ENCODE peak calls at places on chromosomes 2 and 18, in six cellular contexts. R is ovary, P is prostate gland, T is suprapubic skin, D is OCI-LY7, N is PC-3. O is an unnamed sample.
A peak's percentile ranks its signal among the peaks of the same experiment; 100 is the strongest.

GRCh38 chr2:144162652-144163051 is 357.3 kb downstream of the ZEB2 start:
- DNase-seq in R (no peak), P (peak; percentile 6), T (no peak), D (peak; percentile 65), N (peak; percentile 64), O (peak; percentile 32)

GRCh38 chr2:105760191-105760590 is 15.5 kb downstream of the NCK2 start:
- DNase-seq in R (no peak), P (no peak), T (no peak), D (no peak), N (no peak), O (no peak)

GRCh38 chr18:28087173-28087563 is 89.8 kb downstream of the CDH2 start:
- DNase-seq in R (no peak), P (peak; percentile 39), T (no peak), D (no peak), N (no peak), O (no peak)

GRCh38 chr18:3720818-3721545 is 271.0 kb downstream of the TGIF1 start:
- DNase-seq in R (no peak), P (no peak), T (no peak), D (peak; percentile 40), N (no peak), O (no peak)

GRCh38 chr2:174248187-174248997 is at the start of gene OLA1:
- DNase-seq in R (peak; percentile 94), P (peak; percentile 92), T (peak; percentile 96), D (peak; percentile 95), N (peak; percentile 96), O (peak; percentile 95)

GRCh38 chr2:236938126-236938525 is 147.6 kb upstream of the COPS8 start:
- DNase-seq in R (no peak), P (no peak), T (no peak), D (no peak), N (no peak), O (peak; percentile 18)

GRCh38 chr2:192500550-192501200 is 305.9 kb upstream of the TMEFF2 start:
- DNase-seq in R (no peak), P (peak; percentile 21), T (no peak), D (no peak), N (peak; percentile 90), O (no peak)

GRCh38 chr2:11102956-11103860 is 52.1 kb upstream of the SLC66A3 start:
- DNase-seq in R (no peak), P (no peak), T (peak; percentile 62), D (no peak), N (no peak), O (no peak)

GRCh38 chr2:110718990-110719389 is 13.4 kb upstream of the ACOXL start:
- DNase-seq in R (no peak), P (no peak), T (no peak), D (no peak), N (no peak), O (no peak)

GRCh38 chr2:20065885-20066602 is 14.6 kb upstream of the LAPTM4A start:
- DNase-seq in R (peak; percentile 53), P (peak; percentile 48), T (no peak), D (no peak), N (peak; percentile 96), O (peak; percentile 76)

GRCh38 chr2:33859791-33860461 is 260.8 kb upstream of the FAM98A start:
- DNase-seq in R (peak; percentile 43), P (no peak), T (no peak), D (no peak), N (no peak), O (no peak)

GRCh38 chr2:28628506-28628905 is 123.1 kb upstream of the PPP1CB start:
- DNase-seq in R (peak; percentile 39), P (no peak), T (no peak), D (no peak), N (no peak), O (no peak)

GRCh38 chr18:2856499-2856898 is 9.7 kb downstream of the EMILIN2 start:
- DNase-seq in R (no peak), P (no peak), T (peak; percentile 15), D (no peak), N (no peak), O (no peak)

GRCh38 chr2:161436411-161436810 is 20.3 kb downstream of the TBR1 start:
- DNase-seq in R (no peak), P (no peak), T (no peak), D (no peak), N (peak; percentile 84), O (no peak)

GRCh38 chr18:2845175-2845574 is 1.6 kb upstream of the EMILIN2 start:
- DNase-seq in R (no peak), P (no peak), T (no peak), D (no peak), N (no peak), O (no peak)

GRCh38 chr2:200577000-200577399 is 8.8 kb upstream of the AOX1 start:
- DNase-seq in R (no peak), P (no peak), T (no peak), D (no peak), N (no peak), O (no peak)

GRCh38 chr2:1186405-1186804 is 226.9 kb upstream of the TPO start:
- DNase-seq in R (no peak), P (no peak), T (no peak), D (no peak), N (no peak), O (no peak)

GRCh38 chr18:59606193-59607175 is 90.7 kb downstream of the CCBE1 start:
- DNase-seq in R (no peak), P (no peak), T (no peak), D (no peak), N (no peak), O (no peak)

GRCh38 chr2:96321230-96322103 is 3.6 kb upstream of the ITPRIPL1 start:
- DNase-seq in R (peak; percentile 44), P (no peak), T (no peak), D (peak; percentile 93), N (peak; percentile 25), O (peak; percentile 56)

GRCh38 chr2:139067874-139068273 is 287.7 kb upstream of the NXPH2 start:
- DNase-seq in R (no peak), P (no peak), T (no peak), D (no peak), N (peak; percentile 65), O (no peak)

GRCh38 chr2:70420740-70421139 is 118.9 kb upstream of the FAM136A start:
- DNase-seq in R (no peak), P (no peak), T (no peak), D (no peak), N (no peak), O (no peak)

GRCh38 chr2:44598330-44598729 is 236.6 kb downstream of the CAMKMT start:
- DNase-seq in R (no peak), P (no peak), T (no peak), D (no peak), N (no peak), O (no peak)

GRCh38 chr2:162297925-162298552 is 20.4 kb downstream of the IFIH1 start:
- DNase-seq in R (no peak), P (peak; percentile 76), T (no peak), D (peak; percentile 71), N (peak; percentile 92), O (peak; percentile 85)

DNA sequence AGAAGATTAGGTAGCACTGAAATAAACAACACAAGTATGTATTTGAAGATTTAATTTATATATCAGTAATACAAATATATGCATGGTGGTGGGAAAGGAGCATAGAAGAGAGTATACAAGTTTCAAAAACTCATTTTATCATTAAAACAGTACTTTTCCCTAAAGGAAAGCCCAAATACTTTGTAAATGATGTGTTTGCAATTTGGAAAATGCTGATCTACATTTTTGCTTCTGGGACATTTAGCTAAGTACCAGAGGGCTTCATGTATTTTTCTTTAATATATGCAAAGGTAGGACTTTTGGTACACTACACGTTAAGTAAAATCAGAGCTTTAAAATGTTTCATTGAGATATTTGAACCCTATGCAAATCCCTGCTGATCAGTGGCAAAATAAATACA is 1624.2 kb downstream of the SUCLG1 start:
- DNase-seq in R (no peak), P (no peak), T (no peak), D (no peak), N (no peak), O (no peak)
- H3K9me3 ChIP-seq in R (no peaks in the 10 kb centered on the region), P (no peaks in the 10 kb centered on the region), T (no peaks in the 10 kb centered on the region), D (no peaks in the 10 kb centered on the region), N (no peaks in the 10 kb centered on the region), O (no peaks in the 10 kb centered on the region)

DNA sequence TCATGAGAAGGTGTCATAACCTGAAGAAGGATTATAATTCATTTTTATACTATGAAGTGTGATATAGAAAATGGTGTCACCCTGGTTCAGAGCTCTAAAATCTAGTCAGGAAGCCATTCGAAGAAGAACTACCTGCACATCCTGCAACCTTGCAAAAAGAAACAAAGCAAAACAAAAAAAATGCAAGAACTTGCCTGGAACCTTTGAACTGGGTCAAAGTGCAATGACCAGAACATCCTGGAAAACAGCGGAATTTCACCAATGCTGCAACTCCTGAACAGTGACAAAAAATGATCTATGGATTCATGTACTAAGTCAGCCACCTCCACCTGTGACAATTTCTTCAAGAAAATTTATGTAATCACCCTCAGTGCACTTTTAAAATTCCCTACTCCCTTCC is 1083.3 kb upstream of the GYPC start:
- DNase-seq in R (no peak), P (no peak), T (no peak), D (no peak), N (no peak), O (no peak)
- H3K9me3 ChIP-seq in R (no peaks in the 10 kb centered on the region), P (no peaks in the 10 kb centered on the region), T (no peaks in the 10 kb centered on the region), D (no peaks in the 10 kb centered on the region), N (no peaks in the 10 kb centered on the region), O (no peaks in the 10 kb centered on the region)

GRCh38 chr2:220786216-220786615 is 785.9 kb downstream of the EPHA4 start:
- DNase-seq in R (no peak), P (peak; percentile 4), T (no peak), D (no peak), N (no peak), O (no peak)

GRCh38 chr2:220785181-220785580 is 786.9 kb downstream of the EPHA4 start:
- DNase-seq in R (no peak), P (no peak), T (no peak), D (no peak), N (peak; percentile 20), O (no peak)

GRCh38 chr2:220795705-220796104 is 776.4 kb downstream of the EPHA4 start:
- DNase-seq in R (no peak), P (no peak), T (no peak), D (no peak), N (no peak), O (no peak)

GRCh38 chr2:220787251-220787650 is 784.9 kb downstream of the EPHA4 start:
- DNase-seq in R (no peak), P (no peak), T (no peak), D (no peak), N (no peak), O (no peak)

GRCh38 chr2:220789961-220790360 is 782.1 kb downstream of the EPHA4 start:
- DNase-seq in R (no peak), P (no peak), T (no peak), D (no peak), N (peak; percentile 79), O (no peak)
- H3K9me3 ChIP-seq in R (no peaks in the 10 kb centered on the region), P (no peaks in the 10 kb centered on the region), T (no peaks in the 10 kb centered on the region), D (no peaks in the 10 kb centered on the region), N (no peaks in the 10 kb centered on the region), O (no peaks in the 10 kb centered on the region)

GRCh38 chr18:35603528-35603927 is 22.0 kb downstream of the GALNT1 start:
- DNase-seq in R (no peak), P (no peak), T (no peak), D (no peak), N (no peak), O (no peak)

GRCh38 chr18:35602193-35602820 is 20.8 kb downstream of the GALNT1 start:
- DNase-seq in R (no peak), P (no peak), T (no peak), D (no peak), N (no peak), O (no peak)

GRCh38 chr18:35609236-35609635 is 27.7 kb downstream of the GALNT1 start:
- DNase-seq in R (no peak), P (no peak), T (no peak), D (no peak), N (no peak), O (no peak)

GRCh38 chr18:35605686-35606417 is 24.3 kb downstream of the GALNT1 start:
- DNase-seq in R (no peak), P (no peak), T (no peak), D (no peak), N (peak; percentile 26), O (no peak)

GRCh38 chr18:35604369-35604768 is 22.8 kb downstream of the GALNT1 start:
- DNase-seq in R (no peak), P (no peak), T (no peak), D (no peak), N (no peak), O (no peak)
- H3K9me3 ChIP-seq in R (no peaks in the 10 kb centered on the region), P (no peaks in the 10 kb centered on the region), T (peaks cover 9% of the 10 kb centered on the region), D (peaks cover 26% of the 10 kb centered on the region), N (no peaks in the 10 kb centered on the region), O (no peaks in the 10 kb centered on the region)

O was measured in colonic mucosa.